ENCODE peak calls at places on chromosomes 16 and 17, in eight cellular contexts. B is PC-9; X is dorsolateral prefrontal cortex; Z is NB4; H is H9; J is GM23338; N is upper lobe of right lung; V is CD8-positive, alpha-beta T cell. E is an unnamed sample.

GRCh38 chr17:42519546-42520444 is 16.2 kb upstream of the NAGLU start:
- DNase-seq in B (peak), X (peak), Z (no peak), H (peak), J (peak), N (peak), V (no peak), E (peak)

GRCh38 chr17:46832945-46833839 is 14.7 kb upstream of the WNT3 start:
- DNase-seq in B (no peak), X (peak), Z (no peak), H (peak), J (no peak), N (no peak), V (no peak), E (no peak)

GRCh38 chr17:74513987-74514631 is 17.2 kb downstream of the CD300LB start:
- DNase-seq in B (peak), X (no peak), Z (peak), H (peak), J (peak), N (no peak), V (peak), E (peak)

GRCh38 chr17:10172241-10172741 is 26.1 kb downstream of the GAS7 start:
- DNase-seq in B (no peak), X (no peak), Z (peak), H (no peak), J (no peak), N (no peak), V (no peak), E (no peak)

GRCh38 chr16:11497329-11497805 is 89.4 kb downstream of the LITAF start:
- DNase-seq in B (peak), X (peak), Z (peak), H (peak), J (peak), N (peak), V (no peak), E (peak)

GRCh38 chr17:70195091-70195490 is 25.8 kb downstream of the KCNJ2 start:
- DNase-seq in B (no peak), X (no peak), Z (no peak), H (no peak), J (no peak), N (no peak), V (no peak), E (no peak)

GRCh38 chr16:52561910-52562741 is 15.2 kb upstream of the TOX3 start:
- DNase-seq in B (no peak), X (no peak), Z (no peak), H (no peak), J (no peak), N (no peak), V (no peak), E (no peak)

GRCh38 chr17:66952031-66952524 is 12.4 kb upstream of the CACNG4 start:
- DNase-seq in B (peak), X (no peak), Z (no peak), H (peak), J (peak), N (peak), V (no peak), E (peak)

GRCh38 chr16:9102379-9102778 is 10.9 kb downstream of the HAPSTR1 start:
- DNase-seq in B (peak), X (no peak), Z (peak), H (no peak), J (no peak), N (no peak), V (no peak), E (no peak)

GRCh38 chr17:8122923-8123694 is 797 bp downstream of the HES7 start:
- DNase-seq in B (peak), X (no peak), Z (peak), H (peak), J (peak), N (no peak), V (no peak), E (no peak)

GRCh38 chr17:82321947-82322466 is 4.6 kb upstream of the CD7 start:
- DNase-seq in B (no peak), X (no peak), Z (no peak), H (no peak), J (no peak), N (peak), V (peak), E (no peak)

GRCh38 chr17:31564883-31565297 is 173.4 kb downstream of the RAB11FIP4 start:
- DNase-seq in B (peak), X (no peak), Z (peak), H (peak), J (peak), N (no peak), V (no peak), E (no peak)

GRCh38 chr16:57226701-57227621 is 18.1 kb upstream of the ARL2BP start:
- DNase-seq in B (no peak), X (no peak), Z (no peak), H (no peak), J (no peak), N (no peak), V (no peak), E (no peak)

GRCh38 chr17:692116-692515 is 22.5 kb downstream of the VPS53 start:
- DNase-seq in B (peak), X (no peak), Z (no peak), H (no peak), J (no peak), N (no peak), V (no peak), E (no peak)

GRCh38 chr17:5499790-5500189 is 13.4 kb downstream of the MIS12 start:
- DNase-seq in B (no peak), X (peak), Z (no peak), H (peak), J (peak), N (no peak), V (no peak), E (no peak)

GRCh38 chr16:53055603-53056527 is 1.1 kb downstream of the CHD9 start:
- DNase-seq in B (peak), X (no peak), Z (peak), H (peak), J (peak), N (no peak), V (no peak), E (peak)

GRCh38 chr17:64984776-64985521 is 65.7 kb upstream of the LRRC37A3 start:
- DNase-seq in B (peak), X (no peak), Z (peak), H (no peak), J (no peak), N (no peak), V (peak), E (no peak)

DNA sequence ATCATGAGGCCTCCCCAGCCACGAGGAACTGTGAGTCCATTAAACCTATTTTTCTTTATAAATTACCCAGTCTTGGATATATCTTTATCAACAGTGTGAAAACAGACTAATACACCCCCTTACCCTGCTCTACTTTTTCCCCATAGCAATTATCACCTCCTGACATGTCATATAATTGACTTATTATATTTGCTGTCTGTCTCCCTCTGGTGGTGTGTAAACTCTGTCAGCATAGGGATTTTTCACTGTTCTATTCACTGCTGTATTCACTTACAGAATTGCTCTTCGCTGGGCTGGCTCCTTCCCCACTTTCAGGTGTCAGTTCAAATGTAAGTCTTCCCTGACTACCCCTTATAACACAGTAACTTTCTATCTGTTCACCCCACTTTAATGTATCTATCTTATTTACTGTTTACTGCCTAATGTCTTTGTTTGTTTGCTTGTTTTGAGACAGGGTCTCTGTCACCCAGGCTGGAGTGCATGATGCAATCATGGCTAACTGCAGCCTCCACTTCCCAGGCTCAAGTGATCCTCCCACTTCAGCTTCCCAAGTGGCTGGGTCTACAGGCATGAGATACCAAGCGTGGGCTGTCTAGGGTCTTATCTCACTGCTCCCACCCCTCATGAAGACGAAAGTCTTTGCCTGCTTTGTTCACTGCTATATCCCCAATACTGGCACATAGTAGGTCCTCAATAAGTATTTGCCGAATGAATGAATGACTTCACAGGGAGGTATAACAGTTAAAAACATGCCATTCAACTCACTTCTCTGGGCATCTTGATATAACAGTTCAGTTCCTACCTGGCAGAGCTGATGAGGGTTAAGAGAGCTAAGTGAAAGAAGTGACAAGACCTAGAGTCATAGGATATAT is 52.4 kb upstream of the CDH3 start:
- DNase-seq in B (no peak), X (no peak), Z (peak), H (no peak), J (peak), N (no peak), V (no peak), E (no peak)
- TF ChIP-seq CTCF in B (peak), X (no peak), Z (peak), H (peak), J (peak), N (peak), V (peak), E (no peak)

GRCh38 chr16:3691778-3692177 is 25.5 kb downstream of the TRAP1 start:
- DNase-seq in B (no peak), X (no peak), Z (no peak), H (no peak), J (no peak), N (no peak), V (no peak), E (no peak)

GRCh38 chr16:3698941-3699340 is 18.4 kb downstream of the TRAP1 start:
- DNase-seq in B (no peak), X (no peak), Z (peak), H (no peak), J (no peak), N (no peak), V (no peak), E (no peak)

GRCh38 chr16:3702082-3702481 is 15.2 kb downstream of the TRAP1 start:
- DNase-seq in B (no peak), X (no peak), Z (no peak), H (no peak), J (no peak), N (no peak), V (no peak), E (no peak)

GRCh38 chr16:3695610-3696369 is 21.5 kb downstream of the TRAP1 start:
- DNase-seq in B (no peak), X (no peak), Z (peak), H (no peak), J (no peak), N (no peak), V (no peak), E (peak)

DNA sequence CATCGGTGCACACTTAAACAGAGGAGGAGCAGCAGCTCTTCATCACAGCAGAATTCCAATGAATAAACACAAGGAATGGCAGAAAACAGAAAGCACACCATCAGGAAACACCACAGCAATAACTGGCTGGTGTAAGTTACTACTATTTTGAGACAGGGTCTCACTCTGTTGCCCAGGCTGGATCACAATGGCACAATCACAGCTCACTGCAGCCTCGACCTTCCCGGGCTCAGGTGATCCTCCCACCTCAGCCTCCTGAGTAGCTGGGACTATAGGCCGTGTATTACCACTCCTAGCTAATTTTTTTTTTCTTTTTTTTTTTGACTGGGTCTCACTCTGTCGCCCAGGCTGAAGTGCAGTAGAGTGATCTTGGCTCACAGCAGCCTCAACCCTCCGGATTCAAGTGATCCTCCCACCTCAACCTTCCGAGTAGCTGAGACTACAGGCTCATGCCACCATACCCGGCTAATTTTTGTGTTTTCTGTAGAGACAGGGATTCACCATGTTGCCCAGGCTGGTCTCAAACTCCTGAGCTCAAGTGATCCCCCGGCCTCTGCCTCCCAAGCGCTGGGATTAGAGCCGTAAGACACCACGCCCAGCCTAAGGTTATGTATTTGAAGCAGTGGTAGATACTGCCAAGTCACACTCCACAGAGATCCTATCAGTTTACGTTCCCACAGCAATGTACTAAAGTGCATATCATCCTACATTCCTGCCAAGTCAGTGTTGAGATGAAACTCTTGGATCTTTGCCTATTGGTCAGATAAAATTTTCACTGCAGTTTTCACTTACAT is 20.7 kb downstream of the TRAP1 start:
- DNase-seq in B (peak), X (no peak), Z (no peak), H (no peak), J (no peak), N (no peak), V (no peak), E (no peak)
- TF ChIP-seq CTCF in B (no peak), X (no peak), Z (no peak), H (no peak), J (no peak), N (no peak), V (no peak), E (no peak)

GRCh38 chr17:16463341-16464000 is 28.5 kb downstream of the LRRC75A start:
- DNase-seq in B (peak), X (peak), Z (no peak), H (peak), J (peak), N (no peak), V (no peak), E (peak)
- TF ChIP-seq CTCF in B (no peak), X (no peak), Z (no peak), H (peak), J (peak), N (peak), V (no peak), E (peak)

GRCh38 chr17:49371178-49371834 is 9.3 kb upstream of the ZNF652 start:
- DNase-seq in B (no peak), X (no peak), Z (no peak), H (peak), J (peak), N (no peak), V (no peak), E (no peak)
- TF ChIP-seq CTCF in B (no peak), X (no peak), Z (no peak), H (no peak), J (no peak), N (no peak), V (no peak), E (no peak)

E was measured in Calu3.